ENCODE peak calls at places on chromosomes 11 and 22, in seven cellular contexts. B is esophagus muscularis mucosa, X is AG10803, T is epithelial cell of proximal tubule, D is WTC11, M is prostate gland, P is progenitor cell of endocrine pancreas. A is an unnamed sample.

GRCh38 chr11:108069947-108070346 is 51.4 kb upstream of the ACAT1 start:
- DNase-seq in P (no peak), D (no peak), B (no peak), M (no peak), T (no peak), X (peak), A (no peak)

GRCh38 chr11:111206472-111206871 is 39.1 kb upstream of the POU2AF2 start:
- DNase-seq in X (peak), M (no peak), P (no peak), B (no peak), D (no peak), T (no peak), A (no peak)

GRCh38 chr22:49235463-49236300 is 592.0 kb downstream of the BRD1 start:
- DNase-seq in P (no peak), X (no peak), B (peak), M (peak), T (no peak), D (no peak), A (no peak)

GRCh38 chr22:46591890-46592289 is 28.3 kb upstream of the GRAMD4 start:
- DNase-seq in M (no peak), D (no peak), X (no peak), P (no peak), B (no peak), T (no peak), A (no peak)

GRCh38 chr11:40401132-40401853 is 1058.2 kb downstream of the LRRC4C start:
- DNase-seq in P (no peak), X (no peak), D (no peak), T (no peak), M (no peak), B (no peak), A (no peak)

GRCh38 chr11:109914038-109914437 is 179.2 kb upstream of the ZC3H12C start:
- DNase-seq in P (no peak), M (no peak), T (no peak), D (no peak), X (no peak), B (no peak), A (no peak)

GRCh38 chr11:85826096-85826855 is 15.3 kb upstream of the SYTL2 start:
- DNase-seq in M (no peak), X (peak), P (no peak), B (no peak), D (peak), T (no peak), A (peak)

GRCh38 chr11:96132437-96132836 is 208.5 kb upstream of the MTMR2 start:
- DNase-seq in B (no peak), P (no peak), D (no peak), T (no peak), X (no peak), M (no peak), A (no peak)

GRCh38 chr11:116172156-116172555 is 600.6 kb downstream of the BUD13 start:
- DNase-seq in X (no peak), B (peak), D (no peak), T (no peak), M (no peak), P (no peak), A (no peak)

GRCh38 chr11:391117-392017 is 2.6 kb upstream of the PKP3 start:
- DNase-seq in M (no peak), B (no peak), X (no peak), T (no peak), P (no peak), D (no peak), A (no peak)

GRCh38 chr22:30408388-30409101 is 11.7 kb downstream of the SEC14L2 start:
- DNase-seq in B (no peak), D (no peak), M (no peak), P (no peak), X (peak), T (no peak), A (no peak)

GRCh38 chr22:49198705-49199084 is 629.0 kb downstream of the BRD1 start:
- DNase-seq in X (no peak), B (no peak), P (peak), D (no peak), M (no peak), T (no peak), A (no peak)

GRCh38 chr11:65478411-65479183 is 20.2 kb upstream of the MALAT1 start:
- DNase-seq in D (no peak), P (no peak), T (no peak), B (no peak), M (no peak), X (peak), A (no peak)

GRCh38 chr11:24709928-24710565 is 213.2 kb downstream of the LUZP2 start:
- DNase-seq in T (no peak), M (no peak), D (no peak), P (no peak), X (no peak), B (no peak), A (no peak)

GRCh38 chr22:31092161-31092560 is 11.0 kb downstream of the SMTN start:
- DNase-seq in X (no peak), B (no peak), T (no peak), M (no peak), P (no peak), D (no peak), A (no peak)

GRCh38 chr11:47147250-47147649 is 29.4 kb downstream of the ARFGAP2 start:
- DNase-seq in D (no peak), T (no peak), X (no peak), M (no peak), B (no peak), P (no peak), A (no peak)

GRCh38 chr11:68213555-68214172 is 568 bp upstream of the KMT5B start:
- DNase-seq in P (peak), D (peak), B (peak), M (peak), X (peak), T (no peak), A (peak)

GRCh38 chr11:101010899-101011298 is 118.7 kb downstream of the PGR start:
- DNase-seq in X (no peak), T (no peak), D (peak), B (no peak), P (no peak), M (no peak), A (no peak)

GRCh38 chr22:21963790-21964211 is 11.2 kb upstream of the PPM1F start:
- DNase-seq in M (no peak), B (no peak), X (no peak), P (no peak), T (no peak), D (no peak), A (no peak)

GRCh38 chr11:12968836-12969235 is 40.3 kb upstream of the RASSF10 start:
- DNase-seq in M (no peak), B (peak), P (no peak), T (peak), X (no peak), D (no peak), A (no peak)

GRCh38 chr22:37276771-37277170 is 5.5 kb upstream of the CYTH4 start:
- DNase-seq in M (no peak), P (no peak), T (no peak), B (no peak), X (no peak), D (no peak), A (no peak)

GRCh38 chr11:8758619-8759169 is 76.1 kb downstream of the RPL27A start:
- DNase-seq in X (no peak), B (no peak), T (no peak), D (no peak), M (no peak), P (no peak), A (no peak)

GRCh38 chr11:67572747-67573419 is 10.7 kb upstream of the GSTP1 start:
- DNase-seq in T (no peak), D (peak), X (peak), B (no peak), M (peak), P (peak), A (peak)

GRCh38 chr11:11149671-11150459 is 203.2 kb downstream of the CSNK2A3 start:
- DNase-seq in X (no peak), T (no peak), B (peak), D (no peak), P (no peak), M (no peak), A (no peak)

GRCh38 chr11:1229471-1230120 is 6.7 kb downstream of the MUC5B start:
- DNase-seq in B (no peak), M (no peak), P (no peak), X (no peak), D (no peak), T (no peak), A (peak)

GRCh38 chr22:43491737-43492136 is 79.9 kb downstream of the MPPED1 start:
- DNase-seq in B (no peak), M (no peak), P (no peak), X (no peak), T (no peak), D (no peak), A (no peak)

GRCh38 chr11:7353100-7353499 is 101.4 kb downstream of the SYT9 start:
- DNase-seq in X (peak), T (no peak), D (peak), B (no peak), M (no peak), P (no peak), A (peak)
- TF ChIP-seq CTCF in X (peak), T (peak), D (peak), B (no peak), M (no peak), P (peak), A (peak)

GRCh38 chr22:26581769-26582168 is 8.2 kb downstream of the TPST2 start:
- DNase-seq in B (no peak), D (no peak), M (no peak), P (no peak), X (no peak), T (no peak), A (no peak)

GRCh38 chr22:26586556-26587325 is 3.2 kb downstream of the TPST2 start:
- DNase-seq in P (no peak), T (no peak), B (no peak), M (no peak), X (no peak), D (no peak), A (no peak)

GRCh38 chr22:26587991-26588613 is 1.8 kb downstream of the TPST2 start:
- DNase-seq in M (no peak), B (no peak), P (no peak), X (peak), D (no peak), T (no peak), A (no peak)

GRCh38 chr22:26584010-26584409 is 5.9 kb downstream of the TPST2 start:
- DNase-seq in M (no peak), T (no peak), B (no peak), D (no peak), P (no peak), X (no peak), A (no peak)

DNA sequence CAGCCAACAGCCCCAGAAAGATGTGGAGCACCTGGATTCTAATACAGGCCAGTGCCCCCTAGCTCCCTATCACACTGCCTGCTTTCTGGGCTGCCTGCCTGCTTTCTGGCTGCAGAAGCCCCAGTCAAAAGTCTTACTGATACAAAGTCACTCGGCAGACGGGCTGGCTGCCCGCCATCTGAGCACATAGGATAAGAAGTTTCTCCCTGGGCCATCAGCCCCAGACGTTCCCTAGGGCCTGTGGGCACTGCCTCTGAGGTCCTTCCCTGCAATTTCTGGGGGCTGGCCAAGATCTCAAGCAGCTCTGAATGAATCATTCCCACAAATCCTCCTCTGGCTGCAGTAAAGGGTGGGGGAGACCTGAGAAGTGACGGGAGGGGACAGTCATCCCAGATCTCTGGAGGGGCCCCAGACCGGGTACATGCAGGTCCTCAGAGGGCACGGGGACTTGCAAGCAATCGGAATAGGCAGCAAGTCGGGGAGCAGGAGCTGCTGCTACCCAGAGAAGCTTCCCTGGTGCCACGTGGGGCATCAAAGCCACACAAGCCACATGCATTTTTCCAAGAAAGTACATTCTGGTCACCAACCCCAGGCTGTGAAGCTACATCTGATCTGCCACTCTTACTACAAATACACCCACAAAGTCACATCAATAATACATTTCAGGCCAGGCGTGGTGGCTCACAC is 4.7 kb downstream of the TPST2 start:
- DNase-seq in X (peak), T (no peak), M (no peak), B (no peak), D (no peak), P (no peak), A (no peak)
- TF ChIP-seq CTCF in X (peak), T (no peak), M (no peak), B (no peak), D (no peak), P (no peak), A (no peak)

GRCh38 chr22:36104435-36104834 is 56.1 kb downstream of the APOL3 start:
- DNase-seq in B (no peak), M (no peak), P (no peak), X (no peak), T (no peak), D (peak), A (no peak)
- TF ChIP-seq CTCF in B (no peak), M (no peak), P (peak), X (no peak), T (peak), D (peak), A (peak)

GRCh38 chr11:128551641-128552335 is 35.6 kb downstream of the ETS1 start:
- DNase-seq in D (no peak), X (no peak), T (no peak), P (no peak), B (peak), M (no peak), A (no peak)

GRCh38 chr11:128550967-128551522 is 36.3 kb downstream of the ETS1 start:
- DNase-seq in B (peak), M (no peak), X (no peak), P (no peak), D (no peak), T (no peak), A (no peak)

GRCh38 chr11:128552783-128553661 is 34.3 kb downstream of the ETS1 start:
- DNase-seq in D (no peak), X (peak), P (no peak), B (peak), T (peak), M (no peak), A (no peak)

GRCh38 chr11:128555606-128556005 is 31.8 kb downstream of the ETS1 start:
- DNase-seq in M (no peak), X (peak), T (no peak), P (no peak), D (peak), B (no peak), A (no peak)

DNA sequence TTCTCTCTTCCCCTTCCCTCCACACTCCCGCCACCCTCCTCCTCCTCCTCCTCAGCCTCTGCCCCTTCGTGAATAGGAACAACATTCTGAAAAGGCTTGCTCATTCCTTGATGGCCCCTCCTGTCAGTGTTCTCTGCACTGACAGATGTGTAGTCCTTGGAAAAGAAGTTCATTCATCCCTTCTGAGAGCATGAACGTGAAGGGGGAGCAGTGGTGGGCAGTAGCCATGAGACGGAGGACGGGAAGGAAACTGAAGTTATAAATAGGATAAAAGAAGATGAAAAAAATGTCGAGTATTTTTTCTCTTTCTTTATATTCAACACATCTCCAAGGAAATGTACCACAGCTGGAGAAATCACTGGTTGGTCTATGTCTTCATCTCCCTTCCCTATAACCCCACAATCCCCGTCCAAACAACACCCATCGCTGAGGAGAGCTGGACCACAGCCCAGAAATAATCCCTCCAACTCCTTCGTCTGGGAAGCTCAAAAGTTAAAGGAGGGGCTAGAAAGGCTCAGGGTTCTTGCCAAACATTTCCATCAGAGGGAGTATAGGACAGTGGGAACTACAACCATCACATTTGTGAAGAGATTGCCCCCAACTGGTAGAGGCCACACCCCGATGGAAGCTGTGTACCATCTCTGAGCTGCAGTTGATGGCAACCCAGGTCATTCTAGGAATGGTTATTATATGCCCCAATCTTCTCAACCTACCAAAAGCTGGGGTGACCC is 33.5 kb downstream of the ETS1 start:
- DNase-seq in P (no peak), D (no peak), B (peak), X (no peak), T (no peak), M (no peak), A (no peak)
- TF ChIP-seq CTCF in P (no peak), D (no peak), B (peak), X (peak), T (peak), M (no peak), A (no peak)

GRCh38 chr11:35529971-35530495 is 4.6 kb upstream of the PAMR1 start:
- DNase-seq in T (peak), M (no peak), D (no peak), P (no peak), B (no peak), X (peak), A (no peak)
- TF ChIP-seq CTCF in T (no peak), M (no peak), D (no peak), P (no peak), B (no peak), X (no peak), A (no peak)

A was measured in glutamatergic neuron.